ENCODE peak calls at places on chromosomes 11 and 22, in four cellular contexts. J, Y, R and P are unnamed samples.

GRCh38 chr11:27653990-27654758 is 46.1 kb downstream of the BDNF start:
- DNase-seq in J (no peak), Y (no peak), R (no peak), P (no peak)

GRCh38 chr11:101127348-101127698 is 2.3 kb downstream of the PGR start:
- DNase-seq in J (peak; percentile 20), Y (no peak), R (no peak), P (no peak)

GRCh38 chr22:50060441-50061140 is 2.5 kb upstream of the TTLL8 start:
- DNase-seq in J (no peak), Y (no peak), R (no peak), P (no peak)

GRCh38 chr22:41578818-41579217 is 10.8 kb downstream of the PMM1 start:
- DNase-seq in J (no peak), Y (no peak), R (no peak), P (no peak)

GRCh38 chr11:130829801-130830562 is 86.3 kb downstream of the SNX19 start:
- DNase-seq in J (no peak), Y (no peak), R (no peak), P (no peak)

GRCh38 chr11:1006762-1007161 is 29.8 kb downstream of the MUC6 start:
- DNase-seq in J (no peak), Y (no peak), R (no peak), P (no peak)

GRCh38 chr11:87281496-87281895 is 243.8 kb downstream of the TMEM135 start:
- DNase-seq in J (peak; percentile 8), Y (no peak), R (no peak), P (no peak)

GRCh38 chr22:37519268-37520195 is at the start of gene CARD10:
- DNase-seq in J (no peak), Y (no peak), R (no peak), P (peak; percentile 41)

GRCh38 chr11:47983464-47984397 is 3.4 kb downstream of the PTPRJ start:
- DNase-seq in J (peak; percentile 77), Y (no peak), R (no peak), P (peak; percentile 47)

GRCh38 chr22:45709866-45710265 is 38.2 kb downstream of the ATXN10 start:
- DNase-seq in J (peak; percentile 83), Y (no peak), R (no peak), P (peak; percentile 82)

GRCh38 chr22:43411040-43411919 is 534 bp upstream of the MPPED1 start:
- DNase-seq in J (no peak), Y (no peak), R (no peak), P (no peak)

GRCh38 chr11:34240150-34240494 is 117.7 kb downstream of the ABTB2 start:
- DNase-seq in J (no peak), Y (no peak), R (no peak), P (no peak)

GRCh38 chr11:94516725-94517124 is 4.5 kb downstream of the C11orf97 start:
- DNase-seq in J (no peak), Y (no peak), R (no peak), P (no peak)

GRCh38 chr11:96151501-96151900 is 191.5 kb downstream of the MAML2 start:
- DNase-seq in J (no peak), Y (no peak), R (no peak), P (no peak)

GRCh38 chr22:23836692-23837495 is 1.9 kb downstream of the DERL3 start:
- DNase-seq in J (no peak), Y (no peak), R (no peak), P (no peak)

GRCh38 chr11:27914080-27914479 is 193.9 kb downstream of the KIF18A start:
- DNase-seq in J (peak; percentile 76), Y (no peak), R (no peak), P (peak; percentile 34)

GRCh38 chr11:10114593-10115404 is 179.2 kb downstream of the SBF2 start:
- DNase-seq in J (no peak), Y (no peak), R (no peak), P (no peak)

GRCh38 chr11:119699227-119699626 is 29.8 kb downstream of the NECTIN1 start:
- DNase-seq in J (no peak), Y (no peak), R (no peak), P (no peak)

GRCh38 chr11:44101098-44101497 is 5.6 kb downstream of the EXT2 start:
- DNase-seq in J (no peak), Y (no peak), R (no peak), P (no peak)

GRCh38 chr11:129700701-129701100 is 114.9 kb upstream of the TMEM45B start:
- DNase-seq in J (no peak), Y (no peak), R (no peak), P (no peak)

GRCh38 chr22:48920776-48921241 is 906.9 kb downstream of the BRD1 start:
- DNase-seq in J (no peak), Y (no peak), R (no peak), P (no peak)

GRCh38 chr22:44516841-44517240 is 18.8 kb upstream of the RTL6 start:
- DNase-seq in J (no peak), Y (no peak), R (no peak), P (no peak)

GRCh38 chr22:20261848-20262581 is 6.1 kb downstream of the RTN4R start:
- DNase-seq in J (no peak), Y (no peak), R (no peak), P (no peak)

GRCh38 chr11:1146311-1146864 is 11.4 kb upstream of the MUC5AC start:
- DNase-seq in J (no peak), Y (no peak), R (no peak), P (no peak)

GRCh38 chr22:44648821-44649566 is 53.0 kb upstream of the PRR5 start:
- DNase-seq in J (no peak), Y (no peak), R (no peak), P (no peak)